ENCODE peak calls at places on chromosomes 4 and X, in ten cellular contexts. D is gastrocnemius medialis; O is CD8-positive, alpha-beta T cell; B is A673; K is SJSA1; E is right cardiac atrium; I is upper lobe of right lung; R is CD4-positive, CD25-positive, alpha-beta regulatory T cell; W is CD8-positive, alpha-beta memory T cell; F is H9. V is an unnamed sample.

GRCh38 chr4:88731359-88731758 is 33.7 kb upstream of the NAP1L5 start:
- DNase-seq in O (no peak), I (no peak), R (no peak), F (no peak), B (peak), E (no peak), K (no peak), W (no peak), D (no peak), V (no peak)

GRCh38 chr4:7212101-7212674 is 19.9 kb downstream of the SORCS2 start:
- DNase-seq in O (no peak), I (no peak), B (no peak), W (no peak), D (no peak), F (no peak), R (no peak), E (no peak), K (no peak), V (no peak)

GRCh38 chrX:10922158-10922557 is 189.0 kb upstream of the HCCS start:
- DNase-seq in W (no peak), D (no peak), E (no peak), O (no peak), I (no peak), R (no peak), K (peak), B (peak), F (no peak), V (peak)

GRCh38 chrX:66149519-66149918 is 14.5 kb upstream of the HEPH start:
- DNase-seq in B (no peak), E (no peak), O (no peak), F (no peak), W (no peak), K (no peak), I (no peak), D (no peak), R (no peak), V (no peak)

GRCh38 chr4:7774301-7775019 is 165.2 kb downstream of the AFAP1 start:
- DNase-seq in D (no peak), W (no peak), K (no peak), B (no peak), F (no peak), R (no peak), E (no peak), I (peak), O (no peak), V (no peak)

GRCh38 chrX:15973299-15973698 is 118.7 kb upstream of the AP1S2 start:
- DNase-seq in F (peak), E (no peak), R (peak), K (peak), W (peak), D (peak), I (no peak), B (peak), O (no peak), V (peak)

GRCh38 chrX:18422325-18422724 is 3.1 kb upstream of the CDKL5 start:
- DNase-seq in D (no peak), O (no peak), K (no peak), R (no peak), I (no peak), E (no peak), B (no peak), W (no peak), F (no peak), V (no peak)

GRCh38 chr4:145937990-145938611 is 522 bp downstream of the ZNF827 start:
- DNase-seq in E (no peak), R (peak), O (peak), K (no peak), B (peak), W (peak), D (no peak), I (no peak), F (no peak), V (peak)

GRCh38 chrX:30935985-30936384 is 46.9 kb upstream of the TAB3 start:
- DNase-seq in E (no peak), O (no peak), B (no peak), F (peak), K (no peak), R (no peak), W (no peak), D (no peak), I (no peak), V (peak)

GRCh38 chrX:136047001-136047642 is 61.9 kb downstream of the SLC9A6 start:
- DNase-seq in I (no peak), K (no peak), R (no peak), O (no peak), B (no peak), D (no peak), F (no peak), E (no peak), W (no peak), V (peak)

GRCh38 chr4:20017035-20017434 is 234.7 kb upstream of the SLIT2 start:
- DNase-seq in R (no peak), O (no peak), E (no peak), I (no peak), F (no peak), D (no peak), K (no peak), B (no peak), W (no peak), V (no peak)

GRCh38 chr4:15451181-15451865 is 18.4 kb upstream of the CC2D2A start:
- DNase-seq in W (no peak), B (peak), I (no peak), R (no peak), E (no peak), O (no peak), F (no peak), K (no peak), D (no peak), V (peak)

GRCh38 chr4:165991325-165992180 is 118.5 kb downstream of the TLL1 start:
- DNase-seq in D (no peak), K (no peak), O (no peak), E (no peak), I (no peak), F (no peak), R (no peak), W (no peak), B (peak), V (no peak)

GRCh38 chrX:51802917-51803688 is 59.9 kb downstream of the GSPT2 start:
- DNase-seq in E (peak), I (peak), D (peak), W (peak), F (peak), R (peak), K (peak), O (peak), B (peak), V (peak)

GRCh38 chr4:141792164-141792563 is 155.8 kb downstream of the IL15 start:
- DNase-seq in D (no peak), O (no peak), I (no peak), F (no peak), B (no peak), R (no peak), W (no peak), K (no peak), E (no peak), V (no peak)

GRCh38 chr4:13523105-13523477 is 21.2 kb downstream of the NKX3-2 start:
- DNase-seq in B (no peak), F (no peak), O (no peak), D (no peak), K (no peak), W (no peak), I (no peak), E (no peak), R (no peak), V (no peak)

GRCh38 chr4:41069268-41069667 is 145.1 kb downstream of the APBB2 start:
- DNase-seq in B (no peak), F (no peak), E (no peak), W (no peak), D (no peak), K (no peak), O (no peak), R (no peak), I (no peak), V (no peak)

GRCh38 chr4:16496501-16496900 is 270.2 kb upstream of the TAPT1 start:
- DNase-seq in E (no peak), O (no peak), I (no peak), D (no peak), B (peak), K (no peak), W (no peak), F (no peak), R (no peak), V (peak)

GRCh38 chr4:56681849-56682175 is 716 bp upstream of the HOPX start:
- DNase-seq in W (no peak), R (no peak), I (no peak), D (no peak), K (no peak), B (no peak), O (no peak), F (no peak), E (no peak), V (no peak)
- H3K27ac ChIP-seq in W (no peak), R (no peak), I (peak), D (no peak), K (no peak), B (no peak), O (no peak), F (no peak), E (no peak), V (no peak)

GRCh38 chrX:124103966-124104365 is 142.5 kb downstream of the STAG2 start:
- DNase-seq in D (no peak), W (no peak), F (no peak), I (no peak), K (no peak), B (no peak), E (no peak), O (no peak), R (no peak), V (no peak)
- H3K27ac ChIP-seq in D (no peak), W (no peak), F (no peak), I (no peak), K (no peak), B (no peak), E (no peak), O (no peak), R (no peak), V (no peak)

GRCh38 chr4:113504422-113504821 is 257.1 kb downstream of the CAMK2D start:
- DNase-seq in K (no peak), R (no peak), D (no peak), I (no peak), W (no peak), F (no peak), O (no peak), E (no peak), B (no peak), V (no peak)

GRCh38 chr4:113502883-113503282 is 258.7 kb downstream of the CAMK2D start:
- DNase-seq in W (no peak), I (no peak), B (no peak), D (no peak), K (no peak), F (no peak), R (no peak), O (no peak), E (no peak), V (no peak)

GRCh38 chr4:113503691-113504090 is 257.8 kb downstream of the CAMK2D start:
- DNase-seq in R (no peak), O (no peak), I (no peak), K (no peak), D (no peak), B (no peak), E (no peak), F (no peak), W (no peak), V (no peak)

GRCh38 chr4:113505057-113505456 is 256.5 kb downstream of the CAMK2D start:
- DNase-seq in O (no peak), B (no peak), K (no peak), F (no peak), W (no peak), R (no peak), E (no peak), I (no peak), D (no peak), V (no peak)

GRCh38 chr4:113502476-113502875 is 259.1 kb downstream of the CAMK2D start:
- DNase-seq in F (no peak), W (no peak), K (no peak), E (no peak), D (no peak), O (no peak), R (no peak), I (no peak), B (no peak), V (no peak)
- H3K27ac ChIP-seq in F (no peak), W (no peak), K (no peak), E (no peak), D (peak), O (no peak), R (no peak), I (no peak), B (no peak), V (no peak)

DNA sequence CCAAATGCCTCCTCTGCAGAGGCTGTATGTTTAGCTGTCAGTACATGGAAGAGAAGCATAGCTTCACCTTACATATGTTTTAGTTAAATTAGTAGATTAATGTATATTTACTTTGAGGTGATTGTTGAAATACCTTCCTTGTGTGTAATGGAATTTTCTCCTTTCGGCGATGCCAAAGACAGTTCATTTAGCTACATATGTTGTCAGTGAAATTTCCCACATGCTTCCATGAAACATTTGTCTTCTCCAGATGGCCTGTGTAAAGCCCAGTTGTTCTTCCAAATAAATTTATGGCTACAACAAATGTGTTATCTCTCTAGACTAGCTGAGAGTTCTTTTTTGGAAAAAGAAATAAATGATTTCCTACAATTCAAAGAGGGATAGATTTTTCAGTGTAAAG is 95.2 kb downstream of the GPAT3 start:
- DNase-seq in W (no peak), O (no peak), K (no peak), F (no peak), D (no peak), E (no peak), R (no peak), I (no peak), B (no peak), V (peak)
- H3K27ac ChIP-seq in W (no peak), O (no peak), K (no peak), F (no peak), D (peak), E (no peak), R (no peak), I (no peak), B (no peak), V (no peak)

DNA sequence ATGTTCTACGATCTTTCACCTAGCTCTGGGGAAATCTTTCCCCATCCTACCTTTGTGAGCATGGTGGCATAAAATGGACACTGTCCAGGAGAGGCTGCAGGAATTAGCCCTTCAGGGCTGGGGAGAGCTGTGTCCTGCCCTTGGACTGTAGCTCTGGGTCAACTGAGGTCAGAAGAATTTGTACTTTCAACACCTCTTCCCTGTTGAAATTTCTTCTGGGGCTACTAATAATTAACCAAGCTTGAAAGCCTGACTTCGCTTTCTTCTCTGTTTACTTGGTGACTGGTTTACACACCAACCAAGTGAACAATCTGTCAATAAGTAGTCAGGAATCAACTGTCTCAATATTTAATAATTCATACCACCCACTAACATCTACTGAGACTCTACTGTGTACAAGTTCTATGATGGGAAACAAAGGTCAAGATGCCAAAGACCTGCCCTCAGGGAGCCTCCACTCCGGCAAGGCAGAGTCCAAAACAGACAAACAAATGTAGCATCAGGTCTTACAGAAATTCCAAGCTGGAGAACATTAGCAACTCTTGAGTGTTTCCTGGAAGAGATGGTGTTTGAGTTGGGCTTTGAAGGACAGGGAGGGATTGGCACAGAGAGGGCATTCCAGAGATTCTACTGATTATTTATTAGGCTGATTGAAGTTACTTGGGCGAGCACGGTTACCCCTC is 113.1 kb downstream of the ENPP6 start:
- DNase-seq in B (no peak), E (no peak), R (no peak), I (no peak), F (no peak), W (no peak), O (no peak), D (no peak), K (no peak), V (no peak)
- H3K27ac ChIP-seq in B (no peak), E (no peak), R (no peak), I (peak), F (no peak), W (no peak), O (no peak), D (no peak), K (no peak), V (no peak)

GRCh38 chr4:172573899-172574298 is 594.7 kb upstream of the GALNT7 start:
- DNase-seq in B (peak), K (no peak), I (no peak), W (no peak), E (no peak), R (no peak), O (no peak), F (no peak), D (no peak), V (peak)
- H3K27ac ChIP-seq in B (peak), K (no peak), I (no peak), W (no peak), E (no peak), R (no peak), O (no peak), F (no peak), D (no peak), V (no peak)

V was measured in endothelial cell of umbilical vein.